ENCODE peak calls at places on chromosome 14, in four cellular contexts. One of them, this sample, is unnamed.

GRCh38 chr14:33477752-33478151 is 473.1 kb downstream of the EGLN3 start:
- DNase-seq in K562: no peak
- DNase-seq in SK-N-SH: no peak
- DNase-seq in GM12878: no peak
- DNase-seq in this sample: no peak

GRCh38 chr14:31118892-31119291 is 88.7 kb downstream of the HECTD1 start:
- DNase-seq in K562: no peak
- DNase-seq in SK-N-SH: no peak
- DNase-seq in GM12878: no peak
- DNase-seq in this sample: no peak

GRCh38 chr14:24427537-24428508 is 1.6 kb downstream of the CBLN3 start:
- DNase-seq in K562: no peak
- DNase-seq in SK-N-SH: no peak
- DNase-seq in GM12878: no peak
- DNase-seq in this sample: no peak

GRCh38 chr14:96682401-96682800 is 114.8 kb upstream of the VRK1 start:
- DNase-seq in SK-N-SH: no peak
- DNase-seq in GM12878: no peak
- DNase-seq in K562: no peak
- DNase-seq in this sample: no peak

GRCh38 chr14:104304451-104305351 is 166.3 kb downstream of the KIF26A start:
- DNase-seq in GM12878: no peak
- DNase-seq in K562: no peak
- DNase-seq in SK-N-SH: no peak
- DNase-seq in this sample: no peak

GRCh38 chr14:103329421-103330347 is 4.4 kb upstream of the EIF5 start:
- DNase-seq in SK-N-SH: no peak
- DNase-seq in GM12878: no peak
- DNase-seq in K562: no peak
- DNase-seq in this sample: peak

GRCh38 chr14:90900712-90901111 is 84.5 kb upstream of the TTC7B start:
- DNase-seq in K562: no peak
- DNase-seq in GM12878: no peak
- DNase-seq in SK-N-SH: no peak
- DNase-seq in this sample: no peak

GRCh38 chr14:44165286-44165685 is 341.8 kb downstream of the FSCB start:
- DNase-seq in K562: no peak
- DNase-seq in GM12878: no peak
- DNase-seq in SK-N-SH: no peak
- DNase-seq in this sample: peak

GRCh38 chr14:50351016-50351415 is 38.9 kb downstream of the DMAC2L start:
- DNase-seq in GM12878: no peak
- DNase-seq in SK-N-SH: no peak
- DNase-seq in K562: no peak
- DNase-seq in this sample: no peak

GRCh38 chr14:104749111-104749649 is 3.8 kb upstream of the SIVA1 start:
- DNase-seq in GM12878: no peak
- DNase-seq in K562: no peak
- DNase-seq in SK-N-SH: no peak
- DNase-seq in this sample: no peak

GRCh38 chr14:75285331-75285730 is 6.7 kb downstream of the FOS start:
- DNase-seq in GM12878: no peak
- DNase-seq in SK-N-SH: no peak
- DNase-seq in K562: no peak
- DNase-seq in this sample: no peak

GRCh38 chr14:28083456-28083855 is 683.1 kb upstream of the FOXG1 start:
- DNase-seq in GM12878: no peak
- DNase-seq in K562: no peak
- DNase-seq in SK-N-SH: no peak
- DNase-seq in this sample: no peak

GRCh38 chr14:53655080-53655785 is 301.4 kb downstream of the BMP4 start:
- DNase-seq in SK-N-SH: no peak
- DNase-seq in K562: no peak
- DNase-seq in GM12878: no peak
- DNase-seq in this sample: no peak

GRCh38 chr14:99524091-99524661 is 43.0 kb downstream of the CCNK start:
- DNase-seq in SK-N-SH: no peak
- DNase-seq in K562: no peak
- DNase-seq in GM12878: no peak
- DNase-seq in this sample: no peak

GRCh38 chr14:71629765-71630502 is 302.3 kb upstream of the RGS6 start:
- DNase-seq in GM12878: no peak
- DNase-seq in K562: no peak
- DNase-seq in SK-N-SH: peak
- DNase-seq in this sample: no peak

GRCh38 chr14:92108345-92109254 is 2.2 kb upstream of the ATXN3 start:
- DNase-seq in K562: no peak
- DNase-seq in GM12878: no peak
- DNase-seq in SK-N-SH: no peak
- DNase-seq in this sample: no peak

GRCh38 chr14:34050606-34051005 is 99.7 kb upstream of the EGLN3 start:
- DNase-seq in K562: no peak
- DNase-seq in SK-N-SH: no peak
- DNase-seq in GM12878: no peak
- DNase-seq in this sample: no peak

GRCh38 chr14:65560340-65561027 is 148.0 kb downstream of the FUT8 start:
- DNase-seq in SK-N-SH: no peak
- DNase-seq in GM12878: no peak
- DNase-seq in K562: no peak
- DNase-seq in this sample: no peak
- TF ChIP-seq JUND in SK-N-SH: no peak
- TF ChIP-seq JUND in GM12878: no peak
- TF ChIP-seq JUND in K562: no peak
- TF ChIP-seq JUND in this sample: no peak

GRCh38 chr14:68661226-68662225 is 131.3 kb downstream of the ZFP36L1 start:
- DNase-seq in GM12878: no peak
- DNase-seq in SK-N-SH: no peak
- DNase-seq in K562: no peak
- DNase-seq in this sample: peak

GRCh38 chr14:68657300-68658028 is 135.4 kb downstream of the ZFP36L1 start:
- DNase-seq in K562: no peak
- DNase-seq in SK-N-SH: no peak
- DNase-seq in GM12878: no peak
- DNase-seq in this sample: no peak

GRCh38 chr14:68660495-68660894 is 132.4 kb downstream of the ZFP36L1 start:
- DNase-seq in SK-N-SH: no peak
- DNase-seq in GM12878: no peak
- DNase-seq in K562: no peak
- DNase-seq in this sample: no peak

GRCh38 chr14:68658029-68658509 is 134.8 kb downstream of the ZFP36L1 start:
- DNase-seq in K562: no peak
- DNase-seq in GM12878: no peak
- DNase-seq in SK-N-SH: no peak
- DNase-seq in this sample: no peak

GRCh38 chr14:68659021-68659931 is 133.6 kb downstream of the ZFP36L1 start:
- DNase-seq in GM12878: no peak
- DNase-seq in SK-N-SH: no peak
- DNase-seq in K562: no peak
- DNase-seq in this sample: peak
- TF ChIP-seq JUND in GM12878: no peak
- TF ChIP-seq JUND in SK-N-SH: no peak
- TF ChIP-seq JUND in K562: no peak
- TF ChIP-seq JUND in this sample: no peak

DNA sequence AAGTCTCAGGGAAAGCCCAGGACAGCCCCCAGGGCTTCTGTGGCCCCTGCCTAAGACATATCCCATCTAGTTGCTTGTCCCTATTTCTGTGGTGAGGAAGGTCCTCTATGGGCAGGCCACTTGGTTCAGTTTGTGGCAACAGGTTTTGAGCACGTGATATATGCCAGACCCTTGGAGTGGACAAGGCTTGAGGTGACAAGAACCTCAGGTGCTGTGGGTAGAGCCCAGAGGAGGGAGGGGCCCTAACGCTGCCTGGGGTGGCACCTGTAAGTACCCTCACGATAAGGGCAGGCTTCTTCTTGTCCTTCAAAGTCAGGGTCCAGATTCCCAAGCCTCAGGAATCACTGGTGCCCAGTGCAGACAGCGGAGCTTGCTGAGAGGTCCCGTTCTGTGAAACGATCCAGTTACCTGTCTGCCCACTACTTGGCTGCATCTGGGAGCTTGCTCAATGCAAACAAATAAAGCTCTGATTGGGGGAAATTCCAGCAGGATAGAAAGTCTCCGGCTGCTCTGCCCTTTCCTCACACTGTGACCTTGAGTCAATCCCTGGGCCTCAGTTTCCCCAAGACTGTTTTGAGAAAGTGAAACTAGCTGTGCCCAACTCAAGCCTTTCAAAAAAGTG is 47.7 kb upstream of the FAM181A start:
- DNase-seq in K562: no peak
- DNase-seq in GM12878: no peak
- DNase-seq in SK-N-SH: no peak
- DNase-seq in this sample: no peak
- TF ChIP-seq JUND in K562: no peak
- TF ChIP-seq JUND in GM12878: no peak
- TF ChIP-seq JUND in SK-N-SH: no peak
- TF ChIP-seq JUND in this sample: no peak

GRCh38 chr14:51674294-51675002 is 22.7 kb downstream of the FRMD6 start:
- DNase-seq in GM12878: no peak
- DNase-seq in K562: no peak
- DNase-seq in SK-N-SH: no peak
- DNase-seq in this sample: no peak

GRCh38 chr14:51680031-51680430 is 28.3 kb downstream of the FRMD6 start:
- DNase-seq in SK-N-SH: no peak
- DNase-seq in K562: no peak
- DNase-seq in GM12878: no peak
- DNase-seq in this sample: no peak

GRCh38 chr14:51677738-51678137 is 26.0 kb downstream of the FRMD6 start:
- DNase-seq in K562: no peak
- DNase-seq in GM12878: no peak
- DNase-seq in SK-N-SH: no peak
- DNase-seq in this sample: no peak

GRCh38 chr14:51677276-51677675 is 25.6 kb downstream of the FRMD6 start:
- DNase-seq in GM12878: no peak
- DNase-seq in K562: no peak
- DNase-seq in SK-N-SH: peak
- DNase-seq in this sample: no peak

GRCh38 chr14:51676549-51676948 is 24.8 kb downstream of the FRMD6 start:
- DNase-seq in SK-N-SH: no peak
- DNase-seq in K562: no peak
- DNase-seq in GM12878: no peak
- DNase-seq in this sample: no peak
- TF ChIP-seq JUND in SK-N-SH: no peak
- TF ChIP-seq JUND in K562: no peak
- TF ChIP-seq JUND in GM12878: no peak
- TF ChIP-seq JUND in this sample: no peak

DNA sequence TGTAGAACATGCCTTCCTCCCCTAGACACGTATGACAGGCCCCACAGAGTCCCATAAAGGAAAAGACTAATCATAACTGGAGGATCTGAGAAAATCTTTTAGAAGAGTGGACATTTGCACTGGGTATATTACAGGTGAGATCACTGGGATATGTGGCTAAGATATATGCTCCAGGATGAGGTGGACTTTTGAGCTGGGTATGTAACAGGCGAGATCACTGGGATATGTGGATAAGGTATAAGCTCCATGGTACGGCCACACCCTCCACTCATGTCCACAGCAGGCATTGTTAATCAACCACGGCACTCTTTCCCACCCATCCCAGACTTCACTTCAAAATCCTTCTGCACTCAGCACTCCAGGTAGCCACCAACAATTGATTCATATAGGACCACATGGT is 34.1 kb downstream of the CLMN start:
- DNase-seq in SK-N-SH: no peak
- DNase-seq in GM12878: no peak
- DNase-seq in K562: no peak
- DNase-seq in this sample: no peak
- TF ChIP-seq JUND in SK-N-SH: no peak
- TF ChIP-seq JUND in GM12878: no peak
- TF ChIP-seq JUND in K562: no peak
- TF ChIP-seq JUND in this sample: no peak

GRCh38 chr14:39621678-39622077 is 189.4 kb upstream of the FBXO33 start:
- DNase-seq in K562: no peak
- DNase-seq in SK-N-SH: no peak
- DNase-seq in GM12878: no peak
- DNase-seq in this sample: no peak
- TF ChIP-seq JUND in K562: no peak
- TF ChIP-seq JUND in SK-N-SH: no peak
- TF ChIP-seq JUND in GM12878: no peak
- TF ChIP-seq JUND in this sample: no peak

DNA sequence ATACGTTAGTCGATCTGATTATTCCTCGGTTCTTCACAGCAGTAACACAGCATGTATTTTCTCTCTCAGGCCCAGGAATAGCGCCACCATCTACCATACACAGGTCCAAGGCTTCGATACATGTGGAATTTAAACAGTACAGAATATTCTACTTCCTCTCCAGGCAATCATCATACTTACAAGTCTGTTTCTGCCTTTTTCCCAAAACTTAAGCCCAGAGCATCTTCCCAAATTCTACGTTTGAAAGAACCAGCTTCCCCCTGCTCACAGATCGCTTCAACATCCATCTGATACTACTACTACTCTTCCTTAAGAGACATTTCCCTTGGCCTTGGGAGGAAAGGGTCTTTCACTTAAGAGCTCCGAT is 626 bp downstream of the TXNDC16 start:
- DNase-seq in SK-N-SH: peak
- DNase-seq in GM12878: no peak
- DNase-seq in K562: no peak
- DNase-seq in this sample: peak
- TF ChIP-seq JUND in SK-N-SH: no peak
- TF ChIP-seq JUND in GM12878: no peak
- TF ChIP-seq JUND in K562: no peak
- TF ChIP-seq JUND in this sample: no peak

GRCh38 chr14:29800961-29801360 is 126.7 kb downstream of the PRKD1 start:
- DNase-seq in GM12878: no peak
- DNase-seq in SK-N-SH: no peak
- DNase-seq in K562: no peak
- DNase-seq in this sample: no peak

GRCh38 chr14:29805415-29806123 is 122.1 kb downstream of the PRKD1 start:
- DNase-seq in GM12878: no peak
- DNase-seq in SK-N-SH: no peak
- DNase-seq in K562: no peak
- DNase-seq in this sample: no peak

GRCh38 chr14:29802211-29802610 is 125.4 kb downstream of the PRKD1 start:
- DNase-seq in K562: no peak
- DNase-seq in GM12878: no peak
- DNase-seq in SK-N-SH: no peak
- DNase-seq in this sample: no peak

GRCh38 chr14:29804481-29804880 is 123.2 kb downstream of the PRKD1 start:
- DNase-seq in K562: no peak
- DNase-seq in GM12878: no peak
- DNase-seq in SK-N-SH: no peak
- DNase-seq in this sample: no peak

GRCh38 chr14:29803045-29803444 is 124.6 kb downstream of the PRKD1 start:
- DNase-seq in GM12878: no peak
- DNase-seq in K562: no peak
- DNase-seq in SK-N-SH: no peak
- DNase-seq in this sample: no peak
- TF ChIP-seq JUND in GM12878: no peak
- TF ChIP-seq JUND in K562: no peak
- TF ChIP-seq JUND in SK-N-SH: no peak
- TF ChIP-seq JUND in this sample: no peak